ENCODE peak calls at places on chromosomes 11 and 22, in six cellular contexts. X, K, F, R, B and T are unnamed samples.

GRCh38 chr11:132904566-132904965 is 627.7 kb downstream of the OPCML start:
- DNase-seq in X (no peak), K (no peak), F (no peak), R (no peak), B (no peak), T (peak)

GRCh38 chr11:79100093-79100704 is 340.6 kb downstream of the TENM4 start:
- DNase-seq in X (peak), K (peak), F (peak), R (no peak), B (peak), T (peak)

GRCh38 chr22:29731058-29731850 is 11.5 kb downstream of the CABP7 start:
- DNase-seq in X (no peak), K (no peak), F (no peak), R (no peak), B (no peak), T (no peak)

GRCh38 chr22:37559901-37560681 is at the start of gene CDC42EP1:
- DNase-seq in X (no peak), K (peak), F (no peak), R (no peak), B (no peak), T (no peak)

GRCh38 chr11:102223859-102224258 is 93.4 kb upstream of the BIRC3 start:
- DNase-seq in X (no peak), K (no peak), F (peak), R (no peak), B (no peak), T (no peak)

GRCh38 chr22:40855960-40856512 is 403 bp downstream of the ST13 start:
- DNase-seq in X (no peak), K (no peak), F (peak), R (no peak), B (no peak), T (no peak)

GRCh38 chr11:128052912-128053641 is 534.3 kb downstream of the ETS1 start:
- DNase-seq in X (no peak), K (peak), F (peak), R (no peak), B (no peak), T (peak)

GRCh38 chr11:637333-637592 is 194 bp downstream of the DRD4 start:
- DNase-seq in X (no peak), K (no peak), F (no peak), R (no peak), B (no peak), T (no peak)

GRCh38 chr11:61092908-61093763 is 9.2 kb upstream of the CD5 start:
- DNase-seq in X (no peak), K (no peak), F (no peak), R (no peak), B (no peak), T (no peak)

GRCh38 chr11:1052133-1053011 is 15.9 kb upstream of the MUC6 start:
- DNase-seq in X (no peak), K (no peak), F (no peak), R (no peak), B (no peak), T (no peak)

GRCh38 chr11:35359321-35360058 is 59.9 kb downstream of the SLC1A2 start:
- DNase-seq in X (no peak), K (no peak), F (no peak), R (no peak), B (no peak), T (no peak)

GRCh38 chr11:36469063-36469462 is 41.0 kb downstream of the TRAF6 start:
- DNase-seq in X (no peak), K (peak), F (no peak), R (no peak), B (no peak), T (no peak)

GRCh38 chr11:63945482-63946163 is 6.8 kb downstream of the NAA40 start:
- DNase-seq in X (peak), K (peak), F (peak), R (peak), B (peak), T (peak)

GRCh38 chr11:128195057-128195751 is 392.2 kb downstream of the ETS1 start:
- DNase-seq in X (no peak), K (no peak), F (no peak), R (no peak), B (no peak), T (no peak)

GRCh38 chr11:132779487-132779886 is 752.8 kb downstream of the OPCML start:
- DNase-seq in X (no peak), K (no peak), F (no peak), R (no peak), B (no peak), T (no peak)

GRCh38 chr11:279966-280761 is 2.0 kb downstream of the NLRP6 start:
- DNase-seq in X (no peak), K (peak), F (no peak), R (no peak), B (peak), T (no peak)

GRCh38 chr11:125167292-125167953 is 2.9 kb downstream of the PKNOX2 start:
- DNase-seq in X (no peak), K (no peak), F (no peak), R (no peak), B (no peak), T (no peak)

GRCh38 chr22:23574877-23575276 is 5.2 kb downstream of the IGLL1 start:
- DNase-seq in X (no peak), K (no peak), F (no peak), R (no peak), B (no peak), T (no peak)

GRCh38 chr11:133149698-133150097 is 382.6 kb downstream of the OPCML start:
- DNase-seq in X (no peak), K (no peak), F (no peak), R (no peak), B (no peak), T (no peak)

GRCh38 chr22:35914665-35915476 is 113.8 kb downstream of the RBFOX2 start:
- DNase-seq in X (peak), K (peak), F (peak), R (peak), B (peak), T (peak)

GRCh38 chr11:112612283-112612849 is 348.9 kb upstream of the NCAM1 start:
- DNase-seq in X (no peak), K (no peak), F (no peak), R (no peak), B (no peak), T (peak)

GRCh38 chr11:36757122-36757521 is 159.1 kb upstream of the RAG2 start:
- DNase-seq in X (no peak), K (no peak), F (no peak), R (no peak), B (no peak), T (no peak)

GRCh38 chr11:66126808-66127555 is 56.9 kb downstream of the PACS1 start:
- DNase-seq in X (no peak), K (no peak), F (peak), R (no peak), B (no peak), T (peak)

GRCh38 chr11:11916981-11917399 is 75.2 kb downstream of the USP47 start:
- DNase-seq in X (no peak), K (peak), F (peak), R (peak), B (no peak), T (no peak)

GRCh38 chr11:77403228-77403627 is 70.7 kb downstream of the PAK1 start:
- DNase-seq in X (no peak), K (no peak), F (peak), R (no peak), B (no peak), T (no peak)

GRCh38 chr11:91243630-91244029 is 981.0 kb upstream of the FAT3 start:
- DNase-seq in X (no peak), K (no peak), F (no peak), R (no peak), B (no peak), T (no peak)

GRCh38 chr11:65866524-65867283 is 5.9 kb downstream of the EFEMP2 start:
- DNase-seq in X (no peak), K (no peak), F (no peak), R (no peak), B (no peak), T (no peak)